ENCODE peak calls at places on chromosomes 6 and 20, in eight cellular contexts. One of them, this sample, is unnamed.

GRCh38 chr6:130969807-130970491 is 93.1 kb downstream of the EPB41L2 start:
- DNase-seq in BJ: peak; percentile 18
- DNase-seq in OCI-LY7: no peak
- DNase-seq in nephron progenitor cell: no peak
- DNase-seq in HCT116: no peak
- DNase-seq in brain microvascular endothelial cell: peak; percentile 31
- DNase-seq in bronchial epithelial cell: peak; percentile 8
- DNase-seq in right lobe of liver: no peak
- DNase-seq in this sample: no peak

GRCh38 chr6:149484733-149485700 is at the start of gene ZC3H12D:
- DNase-seq in bronchial epithelial cell: no peak
- DNase-seq in brain microvascular endothelial cell: peak; percentile 5
- DNase-seq in nephron progenitor cell: no peak
- DNase-seq in HCT116: peak; percentile 38
- DNase-seq in BJ: peak; percentile 8
- DNase-seq in OCI-LY7: peak; percentile 83
- DNase-seq in right lobe of liver: peak; percentile 40
- DNase-seq in this sample: no peak

GRCh38 chr6:135379647-135380046 is 117.9 kb downstream of the AHI1 start:
- DNase-seq in OCI-LY7: no peak
- DNase-seq in BJ: no peak
- DNase-seq in nephron progenitor cell: no peak
- DNase-seq in HCT116: no peak
- DNase-seq in bronchial epithelial cell: no peak
- DNase-seq in brain microvascular endothelial cell: no peak
- DNase-seq in right lobe of liver: no peak
- DNase-seq in this sample: no peak

GRCh38 chr6:39424831-39425230 is 102.3 kb upstream of the KCNK16 start:
- DNase-seq in HCT116: no peak
- DNase-seq in bronchial epithelial cell: no peak
- DNase-seq in OCI-LY7: no peak
- DNase-seq in BJ: no peak
- DNase-seq in brain microvascular endothelial cell: no peak
- DNase-seq in right lobe of liver: no peak
- DNase-seq in nephron progenitor cell: no peak
- DNase-seq in this sample: no peak

GRCh38 chr20:6828794-6829423 is 61.4 kb downstream of the BMP2 start:
- DNase-seq in nephron progenitor cell: peak; percentile 76
- DNase-seq in BJ: peak; percentile 4
- DNase-seq in HCT116: peak; percentile 21
- DNase-seq in bronchial epithelial cell: peak; percentile 71
- DNase-seq in right lobe of liver: peak; percentile 46
- DNase-seq in brain microvascular endothelial cell: peak; percentile 68
- DNase-seq in OCI-LY7: peak; percentile 65
- DNase-seq in this sample: peak; percentile 16

GRCh38 chr6:26270903-26271639 is 93.9 kb upstream of the BTN3A2 start:
- DNase-seq in BJ: peak; percentile 61
- DNase-seq in HCT116: no peak
- DNase-seq in bronchial epithelial cell: peak; percentile 89
- DNase-seq in OCI-LY7: peak; percentile 98
- DNase-seq in brain microvascular endothelial cell: peak; percentile 85
- DNase-seq in nephron progenitor cell: peak; percentile 74
- DNase-seq in right lobe of liver: peak; percentile 35
- DNase-seq in this sample: peak; percentile 63

GRCh38 chr6:40803897-40804702 is 216.9 kb upstream of the LRFN2 start:
- DNase-seq in brain microvascular endothelial cell: no peak
- DNase-seq in OCI-LY7: no peak
- DNase-seq in HCT116: no peak
- DNase-seq in nephron progenitor cell: no peak
- DNase-seq in BJ: no peak
- DNase-seq in right lobe of liver: no peak
- DNase-seq in bronchial epithelial cell: no peak
- DNase-seq in this sample: no peak

GRCh38 chr6:149317656-149318571 is at the start of gene TAB2:
- DNase-seq in HCT116: no peak
- DNase-seq in BJ: no peak
- DNase-seq in bronchial epithelial cell: no peak
- DNase-seq in OCI-LY7: peak; percentile 57
- DNase-seq in brain microvascular endothelial cell: no peak
- DNase-seq in nephron progenitor cell: peak; percentile 84
- DNase-seq in right lobe of liver: peak; percentile 55
- DNase-seq in this sample: no peak

GRCh38 chr6:39363280-39363679 is 40.8 kb upstream of the KCNK16 start:
- DNase-seq in HCT116: no peak
- DNase-seq in bronchial epithelial cell: no peak
- DNase-seq in BJ: no peak
- DNase-seq in OCI-LY7: no peak
- DNase-seq in brain microvascular endothelial cell: no peak
- DNase-seq in nephron progenitor cell: no peak
- DNase-seq in right lobe of liver: no peak
- DNase-seq in this sample: no peak

GRCh38 chr20:9202440-9203080 is 133.7 kb downstream of the PLCB4 start:
- DNase-seq in brain microvascular endothelial cell: peak; percentile 5
- DNase-seq in OCI-LY7: no peak
- DNase-seq in HCT116: no peak
- DNase-seq in BJ: no peak
- DNase-seq in bronchial epithelial cell: no peak
- DNase-seq in nephron progenitor cell: no peak
- DNase-seq in right lobe of liver: no peak
- DNase-seq in this sample: no peak

GRCh38 chr20:32456869-32457421 is 98.8 kb downstream of the ASXL1 start:
- DNase-seq in nephron progenitor cell: peak; percentile 93
- DNase-seq in brain microvascular endothelial cell: no peak
- DNase-seq in bronchial epithelial cell: no peak
- DNase-seq in OCI-LY7: peak; percentile 66
- DNase-seq in right lobe of liver: no peak
- DNase-seq in HCT116: no peak
- DNase-seq in BJ: no peak
- DNase-seq in this sample: no peak

GRCh38 chr20:50932016-50932338 is 740 bp upstream of the ADNP start:
- DNase-seq in right lobe of liver: no peak
- DNase-seq in HCT116: no peak
- DNase-seq in BJ: no peak
- DNase-seq in nephron progenitor cell: no peak
- DNase-seq in bronchial epithelial cell: no peak
- DNase-seq in OCI-LY7: no peak
- DNase-seq in brain microvascular endothelial cell: no peak
- DNase-seq in this sample: no peak

DNA sequence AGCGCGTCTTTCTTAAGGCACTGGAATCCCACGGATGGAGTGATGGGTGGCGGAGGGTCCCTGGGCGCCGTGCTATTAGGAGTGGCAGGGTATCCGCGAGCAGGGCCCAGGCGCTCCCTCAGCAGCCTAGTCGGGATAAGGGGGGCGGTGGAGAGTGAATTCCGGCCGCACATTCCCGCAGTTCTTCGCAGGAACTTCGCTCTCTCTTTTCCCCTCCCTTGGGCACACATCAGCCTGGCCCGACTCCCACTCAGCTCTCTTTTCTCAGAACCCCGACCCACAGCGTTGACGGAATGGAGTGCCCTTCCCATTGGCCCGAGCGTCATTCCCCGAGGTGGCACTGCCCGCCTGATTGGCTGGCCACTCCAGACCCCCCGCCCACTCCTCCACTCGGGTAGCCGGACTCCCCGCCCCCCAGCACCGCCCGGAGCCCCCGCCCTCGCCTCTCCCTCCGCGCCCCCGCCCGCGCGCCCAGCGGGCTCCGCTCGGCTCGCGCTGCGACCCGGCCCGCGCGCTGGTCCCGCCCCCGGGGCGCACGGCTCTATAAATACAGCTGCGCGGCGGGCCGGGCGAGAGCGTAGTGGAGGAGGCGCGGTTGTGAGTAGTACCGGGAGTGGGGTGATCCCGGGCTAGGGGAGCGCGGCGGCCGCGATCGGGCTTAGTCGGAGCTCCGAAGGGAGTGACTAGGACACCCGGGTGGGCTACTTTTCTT is at the start of gene ID4:
- DNase-seq in right lobe of liver: peak; percentile 86
- DNase-seq in HCT116: no peak
- DNase-seq in brain microvascular endothelial cell: peak; percentile 95
- DNase-seq in BJ: peak; percentile 74
- DNase-seq in bronchial epithelial cell: no peak
- DNase-seq in nephron progenitor cell: peak; percentile 98
- DNase-seq in OCI-LY7: no peak
- DNase-seq in this sample: peak; percentile 94
- TF ChIP-seq CTCF in right lobe of liver: no peak
- TF ChIP-seq CTCF in HCT116: no peak
- TF ChIP-seq CTCF in brain microvascular endothelial cell: no peak
- TF ChIP-seq CTCF in BJ: no peak
- TF ChIP-seq CTCF in bronchial epithelial cell: no peak
- TF ChIP-seq CTCF in nephron progenitor cell: no peak
- TF ChIP-seq CTCF in OCI-LY7: no peak
- TF ChIP-seq CTCF in this sample: no peak

GRCh38 chr6:158219229-158219628 is 51.1 kb downstream of the GTF2H5 start:
- DNase-seq in HCT116: no peak
- DNase-seq in brain microvascular endothelial cell: peak; percentile 48
- DNase-seq in bronchial epithelial cell: peak; percentile 99
- DNase-seq in right lobe of liver: no peak
- DNase-seq in nephron progenitor cell: no peak
- DNase-seq in OCI-LY7: no peak
- DNase-seq in BJ: peak; percentile 78
- DNase-seq in this sample: peak; percentile 96
- TF ChIP-seq CTCF in HCT116: no peak
- TF ChIP-seq CTCF in brain microvascular endothelial cell: no peak
- TF ChIP-seq CTCF in bronchial epithelial cell: no peak
- TF ChIP-seq CTCF in right lobe of liver: no peak
- TF ChIP-seq CTCF in nephron progenitor cell: no peak
- TF ChIP-seq CTCF in OCI-LY7: no peak
- TF ChIP-seq CTCF in BJ: no peak
- TF ChIP-seq CTCF in this sample: no peak

GRCh38 chr6:2999621-3000455 is at the start of gene NQO2:
- DNase-seq in bronchial epithelial cell: no peak
- DNase-seq in BJ: no peak
- DNase-seq in HCT116: peak; percentile 71
- DNase-seq in OCI-LY7: peak; percentile 88
- DNase-seq in right lobe of liver: peak; percentile 97
- DNase-seq in nephron progenitor cell: peak; percentile 98
- DNase-seq in brain microvascular endothelial cell: peak; percentile 75
- DNase-seq in this sample: no peak
- TF ChIP-seq CTCF in bronchial epithelial cell: peak; percentile 9
- TF ChIP-seq CTCF in BJ: no peak
- TF ChIP-seq CTCF in HCT116: no peak
- TF ChIP-seq CTCF in OCI-LY7: no peak
- TF ChIP-seq CTCF in right lobe of liver: no peak
- TF ChIP-seq CTCF in nephron progenitor cell: no peak
- TF ChIP-seq CTCF in brain microvascular endothelial cell: no peak
- TF ChIP-seq CTCF in this sample: no peak

GRCh38 chr6:33173228-33174180 is 18.8 kb downstream of the COL11A2 start:
- DNase-seq in brain microvascular endothelial cell: no peak
- DNase-seq in HCT116: no peak
- DNase-seq in bronchial epithelial cell: no peak
- DNase-seq in right lobe of liver: no peak
- DNase-seq in OCI-LY7: no peak
- DNase-seq in BJ: no peak
- DNase-seq in nephron progenitor cell: no peak
- DNase-seq in this sample: no peak

GRCh38 chr6:33170176-33171095 is 21.8 kb downstream of the COL11A2 start:
- DNase-seq in nephron progenitor cell: no peak
- DNase-seq in BJ: no peak
- DNase-seq in right lobe of liver: no peak
- DNase-seq in bronchial epithelial cell: no peak
- DNase-seq in HCT116: no peak
- DNase-seq in OCI-LY7: peak; percentile 24
- DNase-seq in brain microvascular endothelial cell: no peak
- DNase-seq in this sample: no peak

GRCh38 chr6:33171889-33172203 is 20.4 kb downstream of the COL11A2 start:
- DNase-seq in nephron progenitor cell: no peak
- DNase-seq in OCI-LY7: no peak
- DNase-seq in BJ: no peak
- DNase-seq in bronchial epithelial cell: no peak
- DNase-seq in right lobe of liver: no peak
- DNase-seq in brain microvascular endothelial cell: no peak
- DNase-seq in HCT116: no peak
- DNase-seq in this sample: no peak

GRCh38 chr6:33171096-33171888 is 21.0 kb downstream of the COL11A2 start:
- DNase-seq in nephron progenitor cell: no peak
- DNase-seq in right lobe of liver: no peak
- DNase-seq in BJ: no peak
- DNase-seq in OCI-LY7: no peak
- DNase-seq in HCT116: no peak
- DNase-seq in brain microvascular endothelial cell: no peak
- DNase-seq in bronchial epithelial cell: no peak
- DNase-seq in this sample: no peak

GRCh38 chr6:33172307-33173227 is 19.7 kb downstream of the COL11A2 start:
- DNase-seq in bronchial epithelial cell: peak; percentile 29
- DNase-seq in OCI-LY7: peak; percentile 35
- DNase-seq in HCT116: peak; percentile 13
- DNase-seq in nephron progenitor cell: peak; percentile 34
- DNase-seq in brain microvascular endothelial cell: peak; percentile 11
- DNase-seq in right lobe of liver: no peak
- DNase-seq in BJ: no peak
- DNase-seq in this sample: no peak
- TF ChIP-seq CTCF in bronchial epithelial cell: peak; percentile 74
- TF ChIP-seq CTCF in OCI-LY7: peak; percentile 79
- TF ChIP-seq CTCF in HCT116: peak; percentile 66
- TF ChIP-seq CTCF in nephron progenitor cell: peak; percentile 49
- TF ChIP-seq CTCF in brain microvascular endothelial cell: peak; percentile 78
- TF ChIP-seq CTCF in right lobe of liver: peak; percentile 37
- TF ChIP-seq CTCF in BJ: peak; percentile 76
- TF ChIP-seq CTCF in this sample: peak; percentile 61

DNA sequence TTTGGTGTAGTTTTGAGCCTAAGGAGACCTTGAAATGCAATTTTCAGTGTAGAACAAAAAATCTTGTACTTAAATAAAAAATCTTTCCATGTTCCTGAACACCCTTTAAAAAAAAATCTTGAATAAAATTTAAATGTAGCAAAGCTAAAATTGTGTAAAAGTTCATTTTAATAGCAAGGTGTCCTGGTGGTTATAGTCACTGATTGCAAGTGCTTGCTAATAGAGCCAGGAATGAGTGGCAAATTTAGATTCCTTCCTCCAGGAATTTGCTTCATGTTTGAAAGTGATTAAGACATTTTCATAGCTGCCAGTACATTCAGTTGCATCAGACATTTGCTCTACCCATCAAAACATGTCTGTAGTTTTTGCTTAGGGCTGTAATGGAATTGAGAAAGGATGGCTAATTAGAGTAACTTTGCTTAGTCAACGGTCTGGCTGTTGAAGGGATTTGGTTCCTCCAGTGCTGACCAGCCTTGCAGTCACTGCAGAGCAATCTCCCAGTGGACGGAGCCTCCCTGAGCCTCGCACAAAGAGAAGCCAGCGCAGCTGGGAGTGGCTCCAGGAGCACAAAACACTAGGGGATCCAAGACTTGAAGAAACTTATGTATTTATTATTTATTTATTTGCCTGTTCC is 36.5 kb downstream of the AKAP12 start:
- DNase-seq in right lobe of liver: no peak
- DNase-seq in OCI-LY7: no peak
- DNase-seq in nephron progenitor cell: peak; percentile 22
- DNase-seq in bronchial epithelial cell: peak; percentile 83
- DNase-seq in brain microvascular endothelial cell: peak; percentile 53
- DNase-seq in HCT116: no peak
- DNase-seq in BJ: peak; percentile 74
- DNase-seq in this sample: peak; percentile 79
- TF ChIP-seq CTCF in right lobe of liver: no peak
- TF ChIP-seq CTCF in OCI-LY7: no peak
- TF ChIP-seq CTCF in nephron progenitor cell: no peak
- TF ChIP-seq CTCF in bronchial epithelial cell: peak; percentile 17
- TF ChIP-seq CTCF in brain microvascular endothelial cell: no peak
- TF ChIP-seq CTCF in HCT116: no peak
- TF ChIP-seq CTCF in BJ: peak; percentile 26
- TF ChIP-seq CTCF in this sample: no peak

GRCh38 chr6:21019614-21020013 is 485.4 kb downstream of the CDKAL1 start:
- DNase-seq in brain microvascular endothelial cell: no peak
- DNase-seq in nephron progenitor cell: no peak
- DNase-seq in BJ: no peak
- DNase-seq in HCT116: no peak
- DNase-seq in OCI-LY7: no peak
- DNase-seq in right lobe of liver: no peak
- DNase-seq in bronchial epithelial cell: peak; percentile 20
- DNase-seq in this sample: no peak
- TF ChIP-seq CTCF in brain microvascular endothelial cell: peak; percentile 18
- TF ChIP-seq CTCF in nephron progenitor cell: no peak
- TF ChIP-seq CTCF in BJ: peak; percentile 30
- TF ChIP-seq CTCF in HCT116: peak; percentile 16
- TF ChIP-seq CTCF in OCI-LY7: no peak
- TF ChIP-seq CTCF in right lobe of liver: no peak
- TF ChIP-seq CTCF in bronchial epithelial cell: peak; percentile 34
- TF ChIP-seq CTCF in this sample: peak; percentile 35

This sample was measured in AG09319.